ENCODE peak calls at places on chromosomes 16 and 17, in ten cellular contexts. Q is A549, C is body of pancreas, J is mucosa of descending colon, W is ovary, M is GM12878, F is esophagus muscularis mucosa, U is sigmoid colon, D is Peyer's patch, E is fibroblast of lung. R is an unnamed sample. For H3K4me1, the result is how much of the 10 kb centered on the place peaks cover.

GRCh38 chr17:28521296-28522085 is 15.3 kb downstream of the FOXN1 start:
- DNase-seq in F (no peak), M (no peak), C (no peak), W (no peak), Q (no peak), E (no peak), J (peak), U (no peak), D (no peak), R (no peak)

GRCh38 chr16:83705856-83706255 is 101.9 kb upstream of the HSBP1 start:
- DNase-seq in U (no peak), F (no peak), M (no peak), J (no peak), C (no peak), Q (no peak), W (no peak), E (peak), D (no peak), R (no peak)

GRCh38 chr17:44222112-44222869 is 2.8 kb upstream of the UBTF start:
- DNase-seq in D (peak), U (peak), M (no peak), F (peak), W (peak), J (peak), E (peak), Q (peak), C (peak), R (peak)

GRCh38 chr17:43530303-43531081 is 15.6 kb downstream of the ETV4 start:
- DNase-seq in Q (no peak), F (no peak), U (peak), W (peak), C (peak), J (no peak), D (no peak), M (no peak), E (peak), R (peak)

GRCh38 chr17:78781339-78782304 is at the start of gene CYTH1:
- DNase-seq in J (peak), W (peak), D (peak), U (peak), M (no peak), C (peak), Q (no peak), F (no peak), E (no peak), R (peak)

GRCh38 chr16:68800257-68800875 is 43.0 kb upstream of the TANGO6 start:
- DNase-seq in E (peak), F (no peak), D (no peak), M (peak), U (peak), J (no peak), C (peak), W (peak), Q (peak), R (no peak)

GRCh38 chr16:8962393-8963009 is 1.2 kb downstream of the USP7 start:
- DNase-seq in E (no peak), C (no peak), F (no peak), U (no peak), J (peak), Q (no peak), D (peak), W (peak), M (no peak), R (no peak)

GRCh38 chr16:70253291-70254094 is 1.8 kb upstream of the EXOSC6 start:
- DNase-seq in U (no peak), Q (peak), E (peak), F (no peak), J (no peak), C (peak), M (no peak), D (peak), W (no peak), R (no peak)

GRCh38 chr17:55911186-55911585 is 160.3 kb downstream of the PCTP start:
- DNase-seq in M (no peak), F (no peak), E (no peak), C (no peak), D (no peak), W (no peak), J (no peak), Q (no peak), U (no peak), R (no peak)

DNA sequence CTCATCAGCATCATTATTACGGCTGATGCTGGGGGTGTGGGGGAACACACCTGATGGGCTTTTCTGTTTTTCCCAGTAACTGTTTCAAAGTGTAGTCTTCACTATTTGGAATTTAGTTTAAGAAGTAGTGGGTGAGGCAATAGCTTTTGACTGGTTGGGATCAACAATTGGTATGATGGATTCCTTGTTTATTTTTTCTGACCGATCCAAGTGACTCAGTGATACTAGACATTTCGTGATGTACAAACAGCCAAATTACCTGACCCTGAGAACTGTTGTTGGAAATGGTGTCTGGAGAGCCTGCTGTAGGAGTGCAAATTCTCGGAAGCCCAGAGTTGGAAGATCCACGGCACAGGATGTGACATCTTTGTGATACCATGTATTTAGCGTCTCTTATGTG is 204.2 kb downstream of the PRKCA start:
- DNase-seq in D (no peak), E (peak), Q (no peak), J (no peak), M (no peak), U (no peak), W (no peak), F (no peak), C (no peak), R (no peak)
- H3K4me1 ChIP-seq in D (under half), E (under half), Q (half or more), J (under half), M (under half), U (under half), W (under half), F (under half), C (under half), R (under half)

GRCh38 chr17:8122923-8123694 is 797 bp downstream of the HES7 start:
- DNase-seq in F (no peak), C (peak), W (peak), Q (peak), M (no peak), E (peak), U (no peak), J (peak), D (no peak), R (no peak)
- H3K4me1 ChIP-seq in F (half or more), C (half or more), W (under half), Q (under half), M (under half), E (under half), U (under half), J (half or more), D (half or more), R (half or more)

GRCh38 chr16:20995711-20996110 is 95.1 kb downstream of the LYRM1 start:
- DNase-seq in U (no peak), W (no peak), D (no peak), F (peak), J (no peak), Q (no peak), M (no peak), E (no peak), C (no peak), R (no peak)
- H3K4me1 ChIP-seq in U (under half), W (under half), D (under half), F (under half), J (under half), Q (under half), M (under half), E (under half), C (under half), R (under half)

GRCh38 chr16:17346774-17347569 is 123.8 kb downstream of the XYLT1 start:
- DNase-seq in D (no peak), E (no peak), C (no peak), W (no peak), M (peak), U (no peak), F (no peak), J (peak), Q (no peak), R (no peak)

GRCh38 chr16:17345043-17345442 is 125.7 kb downstream of the XYLT1 start:
- DNase-seq in E (peak), D (no peak), C (peak), Q (no peak), W (no peak), U (peak), J (no peak), F (peak), M (no peak), R (peak)

GRCh38 chr16:17347624-17348023 is 123.1 kb downstream of the XYLT1 start:
- DNase-seq in J (peak), E (no peak), F (no peak), Q (no peak), U (no peak), C (no peak), D (no peak), M (no peak), W (peak), R (peak)

GRCh38 chr16:17348042-17348783 is 122.5 kb downstream of the XYLT1 start:
- DNase-seq in D (no peak), W (peak), U (no peak), F (no peak), Q (no peak), M (no peak), J (peak), E (no peak), C (no peak), R (no peak)

GRCh38 chr16:17346441-17346773 is 124.4 kb downstream of the XYLT1 start:
- DNase-seq in U (no peak), F (no peak), E (no peak), C (no peak), M (no peak), D (no peak), W (no peak), J (no peak), Q (no peak), R (no peak)
- H3K4me1 ChIP-seq in U (under half), F (under half), E (under half), C (under half), M (half or more), D (under half), W (under half), J (under half), Q (under half), R (half or more)